ENCODE peak calls at places on chromosomes 4 and X, in seven cellular contexts. One of them, this sample, is unnamed.

GRCh38 chrX:17591741-17592110 is 145.6 kb upstream of the SCML1 start:
- DNase-seq in CD4-positive, alpha-beta memory T cell: no peak
- DNase-seq in RWPE2: no peak
- DNase-seq in WERI-Rb-1: no peak
- DNase-seq in uterus: peak; percentile 38
- DNase-seq in GM23248: peak; percentile 77
- DNase-seq in SK-N-SH: no peak
- DNase-seq in this sample: no peak

GRCh38 chrX:111447298-111447697 is 35.3 kb upstream of the DCX start:
- DNase-seq in CD4-positive, alpha-beta memory T cell: no peak
- DNase-seq in RWPE2: no peak
- DNase-seq in WERI-Rb-1: peak; percentile 64
- DNase-seq in uterus: no peak
- DNase-seq in GM23248: no peak
- DNase-seq in SK-N-SH: peak; percentile 20
- DNase-seq in this sample: no peak

GRCh38 chr4:36165256-36166005 is 78.9 kb downstream of the ARAP2 start:
- DNase-seq in CD4-positive, alpha-beta memory T cell: no peak
- DNase-seq in RWPE2: no peak
- DNase-seq in WERI-Rb-1: no peak
- DNase-seq in uterus: no peak
- DNase-seq in GM23248: no peak
- DNase-seq in SK-N-SH: no peak
- DNase-seq in this sample: no peak

GRCh38 chrX:43750248-43750676 is 94.2 kb downstream of the MAOA start:
- DNase-seq in CD4-positive, alpha-beta memory T cell: peak; percentile 60
- DNase-seq in RWPE2: no peak
- DNase-seq in WERI-Rb-1: peak; percentile 56
- DNase-seq in uterus: peak; percentile 62
- DNase-seq in GM23248: peak; percentile 59
- DNase-seq in SK-N-SH: peak; percentile 48
- DNase-seq in this sample: peak; percentile 44

GRCh38 chr4:122914938-122915337 is 7.5 kb downstream of the NUDT6 start:
- DNase-seq in CD4-positive, alpha-beta memory T cell: no peak
- DNase-seq in RWPE2: no peak
- DNase-seq in WERI-Rb-1: no peak
- DNase-seq in uterus: no peak
- DNase-seq in GM23248: peak; percentile 82
- DNase-seq in SK-N-SH: no peak
- DNase-seq in this sample: no peak

GRCh38 chr4:152014280-152014679 is 253.5 kb upstream of the GATB start:
- DNase-seq in CD4-positive, alpha-beta memory T cell: peak; percentile 51
- DNase-seq in RWPE2: no peak
- DNase-seq in WERI-Rb-1: no peak
- DNase-seq in uterus: no peak
- DNase-seq in GM23248: no peak
- DNase-seq in SK-N-SH: no peak
- DNase-seq in this sample: no peak

GRCh38 chr4:71130827-71131603 is 137.6 kb downstream of the DCK start:
- DNase-seq in CD4-positive, alpha-beta memory T cell: no peak
- DNase-seq in RWPE2: no peak
- DNase-seq in WERI-Rb-1: peak; percentile 11
- DNase-seq in uterus: no peak
- DNase-seq in GM23248: peak; percentile 92
- DNase-seq in SK-N-SH: no peak
- DNase-seq in this sample: no peak

GRCh38 chrX:47148946-47149345 is 3.9 kb downstream of the RBM10 start:
- DNase-seq in CD4-positive, alpha-beta memory T cell: no peak
- DNase-seq in RWPE2: no peak
- DNase-seq in WERI-Rb-1: no peak
- DNase-seq in uterus: no peak
- DNase-seq in GM23248: peak; percentile 62
- DNase-seq in SK-N-SH: no peak
- DNase-seq in this sample: no peak

GRCh38 chr4:148284526-148285193 is 157.6 kb downstream of the NR3C2 start:
- DNase-seq in CD4-positive, alpha-beta memory T cell: no peak
- DNase-seq in RWPE2: no peak
- DNase-seq in WERI-Rb-1: no peak
- DNase-seq in uterus: no peak
- DNase-seq in GM23248: no peak
- DNase-seq in SK-N-SH: peak; percentile 22
- DNase-seq in this sample: no peak

GRCh38 chr4:42172921-42173320 is 20.5 kb upstream of the BEND4 start:
- DNase-seq in CD4-positive, alpha-beta memory T cell: no peak
- DNase-seq in RWPE2: no peak
- DNase-seq in WERI-Rb-1: no peak
- DNase-seq in uterus: no peak
- DNase-seq in GM23248: no peak
- DNase-seq in SK-N-SH: no peak
- DNase-seq in this sample: no peak

DNA sequence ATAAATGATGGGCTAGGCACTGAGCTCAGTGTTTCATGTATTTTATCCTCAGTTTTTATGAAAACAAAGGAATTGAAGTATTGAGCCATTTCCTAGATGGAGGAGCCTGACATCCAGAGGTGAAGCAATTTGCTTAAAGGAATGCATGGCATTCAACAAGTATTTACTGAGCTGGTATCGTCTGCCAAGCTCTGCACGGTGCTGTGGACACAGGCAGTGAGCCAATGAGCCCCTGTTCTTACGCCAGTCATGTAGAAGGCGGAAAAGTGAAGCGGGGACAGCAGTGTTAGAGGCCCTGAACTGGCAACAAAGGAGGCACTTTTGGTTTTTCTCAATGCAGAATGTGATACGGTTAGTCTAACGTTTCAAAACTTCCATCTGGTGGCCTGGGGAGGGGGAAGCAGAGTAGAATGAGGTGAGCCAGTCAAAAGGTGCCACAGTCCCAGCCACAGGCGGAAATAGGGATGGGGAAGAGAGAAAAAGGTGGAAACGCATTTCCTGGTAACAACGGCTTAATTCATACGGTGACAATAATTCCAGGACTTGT is 134.1 kb downstream of the AFAP1 start:
- DNase-seq in CD4-positive, alpha-beta memory T cell: no peak
- DNase-seq in RWPE2: peak; percentile 91
- DNase-seq in WERI-Rb-1: no peak
- DNase-seq in uterus: no peak
- DNase-seq in GM23248: peak; percentile 81
- DNase-seq in SK-N-SH: no peak
- DNase-seq in this sample: no peak
- H3K27ac ChIP-seq in CD4-positive, alpha-beta memory T cell: no peak overlapping the region
- H3K27ac ChIP-seq in RWPE2: peak overlapping the region; percentile 92
- H3K27ac ChIP-seq in WERI-Rb-1: no peak overlapping the region
- H3K27ac ChIP-seq in uterus: peak overlapping the region; percentile 86
- H3K27ac ChIP-seq in GM23248: peak overlapping the region; percentile 32
- H3K27ac ChIP-seq in SK-N-SH: peak overlapping the region; percentile 67
- H3K27ac ChIP-seq in this sample: peak overlapping the region; percentile 90

GRCh38 chr4:48556268-48556667 is 66.2 kb downstream of the ZAR1 start:
- DNase-seq in CD4-positive, alpha-beta memory T cell: no peak
- DNase-seq in RWPE2: no peak
- DNase-seq in WERI-Rb-1: no peak
- DNase-seq in uterus: no peak
- DNase-seq in GM23248: no peak
- DNase-seq in SK-N-SH: peak; percentile 34
- DNase-seq in this sample: no peak
- H3K36me3 ChIP-seq in CD4-positive, alpha-beta memory T cell: peaks cover 51% of the 10 kb centered on the region
- H3K36me3 ChIP-seq in RWPE2: peaks cover 80% of the 10 kb centered on the region
- H3K36me3 ChIP-seq in WERI-Rb-1: peaks cover 70% of the 10 kb centered on the region
- H3K36me3 ChIP-seq in uterus: no peaks in the 10 kb centered on the region
- H3K36me3 ChIP-seq in GM23248: peaks cover 33% of the 10 kb centered on the region
- H3K36me3 ChIP-seq in SK-N-SH: peaks cover 65% of the 10 kb centered on the region
- H3K36me3 ChIP-seq in this sample: no peaks in the 10 kb centered on the region

GRCh38 chr4:40182979-40183378 is 13.9 kb upstream of the RHOH start:
- DNase-seq in CD4-positive, alpha-beta memory T cell: no peak
- DNase-seq in RWPE2: no peak
- DNase-seq in WERI-Rb-1: no peak
- DNase-seq in uterus: no peak
- DNase-seq in GM23248: no peak
- DNase-seq in SK-N-SH: no peak
- DNase-seq in this sample: no peak
- H3K27ac ChIP-seq in CD4-positive, alpha-beta memory T cell: no peak overlapping the region
- H3K27ac ChIP-seq in RWPE2: peak overlapping the region; percentile 93
- H3K27ac ChIP-seq in WERI-Rb-1: no peak overlapping the region
- H3K27ac ChIP-seq in uterus: no peak overlapping the region
- H3K27ac ChIP-seq in GM23248: no peak overlapping the region
- H3K27ac ChIP-seq in SK-N-SH: no peak overlapping the region
- H3K27ac ChIP-seq in this sample: no peak overlapping the region

GRCh38 chrX:13102636-13103035 is 58.2 kb upstream of the FAM9C start:
- DNase-seq in CD4-positive, alpha-beta memory T cell: no peak
- DNase-seq in RWPE2: no peak
- DNase-seq in WERI-Rb-1: no peak
- DNase-seq in uterus: no peak
- DNase-seq in GM23248: no peak
- DNase-seq in SK-N-SH: no peak
- DNase-seq in this sample: no peak
- H3K36me3 ChIP-seq in CD4-positive, alpha-beta memory T cell: no peaks in the 10 kb centered on the region
- H3K36me3 ChIP-seq in RWPE2: no peaks in the 10 kb centered on the region
- H3K36me3 ChIP-seq in WERI-Rb-1: no peaks in the 10 kb centered on the region
- H3K36me3 ChIP-seq in uterus: no peaks in the 10 kb centered on the region
- H3K36me3 ChIP-seq in GM23248: no peaks in the 10 kb centered on the region
- H3K36me3 ChIP-seq in SK-N-SH: no peaks in the 10 kb centered on the region
- H3K36me3 ChIP-seq in this sample: no peaks in the 10 kb centered on the region

DNA sequence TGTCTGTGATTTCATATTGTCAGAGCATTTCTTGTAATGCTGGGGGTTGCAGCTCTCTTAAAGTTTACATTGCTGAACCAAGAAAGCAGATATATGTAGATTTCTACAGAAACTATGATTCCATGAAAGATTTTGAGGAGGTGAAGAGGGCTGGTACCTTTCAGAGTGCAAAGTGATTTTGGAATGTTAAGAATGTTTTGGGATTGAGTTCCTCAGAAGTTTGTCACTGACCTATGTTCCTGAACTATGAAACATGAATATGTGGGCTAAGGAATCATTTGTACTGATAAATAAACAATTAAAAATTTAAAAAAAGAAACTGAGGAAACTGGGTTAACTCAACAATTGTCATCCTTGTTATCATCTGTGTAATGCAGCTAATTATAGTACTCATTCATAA is 12.3 kb upstream of the CHIC2 start:
- DNase-seq in CD4-positive, alpha-beta memory T cell: no peak
- DNase-seq in RWPE2: no peak
- DNase-seq in WERI-Rb-1: no peak
- DNase-seq in uterus: no peak
- DNase-seq in GM23248: peak; percentile 35
- DNase-seq in SK-N-SH: no peak
- DNase-seq in this sample: no peak
- H3K27ac ChIP-seq in CD4-positive, alpha-beta memory T cell: no peak overlapping the region
- H3K27ac ChIP-seq in RWPE2: peak overlapping the region; percentile 72
- H3K27ac ChIP-seq in WERI-Rb-1: no peak overlapping the region
- H3K27ac ChIP-seq in uterus: no peak overlapping the region
- H3K27ac ChIP-seq in GM23248: peak overlapping the region; percentile 6
- H3K27ac ChIP-seq in SK-N-SH: no peak overlapping the region
- H3K27ac ChIP-seq in this sample: no peak overlapping the region

GRCh38 chr4:13588954-13589353 is 38.6 kb downstream of the BOD1L1 start:
- DNase-seq in CD4-positive, alpha-beta memory T cell: no peak
- DNase-seq in RWPE2: no peak
- DNase-seq in WERI-Rb-1: no peak
- DNase-seq in uterus: no peak
- DNase-seq in GM23248: no peak
- DNase-seq in SK-N-SH: no peak
- DNase-seq in this sample: no peak
- H3K36me3 ChIP-seq in CD4-positive, alpha-beta memory T cell: peaks cover 37% of the 10 kb centered on the region
- H3K36me3 ChIP-seq in RWPE2: peaks cover 94% of the 10 kb centered on the region
- H3K36me3 ChIP-seq in WERI-Rb-1: peaks cover 76% of the 10 kb centered on the region
- H3K36me3 ChIP-seq in uterus: no peaks in the 10 kb centered on the region
- H3K36me3 ChIP-seq in GM23248: peaks cover 67% of the 10 kb centered on the region
- H3K36me3 ChIP-seq in SK-N-SH: peaks cover 87% of the 10 kb centered on the region
- H3K36me3 ChIP-seq in this sample: peaks cover 98% of the 10 kb centered on the region

DNA sequence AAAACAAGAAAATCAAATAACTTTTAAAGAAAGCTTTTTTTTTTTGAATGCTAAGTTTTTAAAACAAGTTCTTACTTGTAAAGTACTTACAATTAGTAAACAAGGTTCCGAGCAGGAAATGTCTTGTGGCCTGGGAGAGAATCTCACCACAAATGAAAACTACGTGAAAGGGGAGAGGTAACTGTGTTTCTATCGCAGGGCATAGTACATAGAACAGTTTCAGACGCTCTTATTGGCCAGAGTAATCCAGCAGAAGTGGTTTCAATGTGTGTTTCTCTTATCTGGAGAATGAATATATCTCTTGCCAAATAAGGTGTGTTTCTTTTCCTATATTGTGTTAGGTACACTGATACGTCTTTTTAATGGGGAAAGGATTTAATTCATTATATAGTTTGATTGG is at the start of gene PLAC8:
- DNase-seq in CD4-positive, alpha-beta memory T cell: peak; percentile 86
- DNase-seq in RWPE2: no peak
- DNase-seq in WERI-Rb-1: no peak
- DNase-seq in uterus: no peak
- DNase-seq in GM23248: no peak
- DNase-seq in SK-N-SH: no peak
- DNase-seq in this sample: no peak
- H3K27ac ChIP-seq in CD4-positive, alpha-beta memory T cell: peak within 1 kb of the TSS; percentile 57
- H3K27ac ChIP-seq in RWPE2: peak within 1 kb of the TSS; percentile 69
- H3K27ac ChIP-seq in WERI-Rb-1: no peak within 1 kb of the TSS
- H3K27ac ChIP-seq in uterus: no peak within 1 kb of the TSS
- H3K27ac ChIP-seq in GM23248: no peak within 1 kb of the TSS
- H3K27ac ChIP-seq in SK-N-SH: peak within 1 kb of the TSS; percentile 77
- H3K27ac ChIP-seq in this sample: no peak within 1 kb of the TSS

GRCh38 chr4:143531368-143531767 is 17.9 kb downstream of the SMARCA5 start:
- DNase-seq in CD4-positive, alpha-beta memory T cell: no peak
- DNase-seq in RWPE2: no peak
- DNase-seq in WERI-Rb-1: no peak
- DNase-seq in uterus: no peak
- DNase-seq in GM23248: peak; percentile 45
- DNase-seq in SK-N-SH: peak; percentile 3
- DNase-seq in this sample: no peak

DNA sequence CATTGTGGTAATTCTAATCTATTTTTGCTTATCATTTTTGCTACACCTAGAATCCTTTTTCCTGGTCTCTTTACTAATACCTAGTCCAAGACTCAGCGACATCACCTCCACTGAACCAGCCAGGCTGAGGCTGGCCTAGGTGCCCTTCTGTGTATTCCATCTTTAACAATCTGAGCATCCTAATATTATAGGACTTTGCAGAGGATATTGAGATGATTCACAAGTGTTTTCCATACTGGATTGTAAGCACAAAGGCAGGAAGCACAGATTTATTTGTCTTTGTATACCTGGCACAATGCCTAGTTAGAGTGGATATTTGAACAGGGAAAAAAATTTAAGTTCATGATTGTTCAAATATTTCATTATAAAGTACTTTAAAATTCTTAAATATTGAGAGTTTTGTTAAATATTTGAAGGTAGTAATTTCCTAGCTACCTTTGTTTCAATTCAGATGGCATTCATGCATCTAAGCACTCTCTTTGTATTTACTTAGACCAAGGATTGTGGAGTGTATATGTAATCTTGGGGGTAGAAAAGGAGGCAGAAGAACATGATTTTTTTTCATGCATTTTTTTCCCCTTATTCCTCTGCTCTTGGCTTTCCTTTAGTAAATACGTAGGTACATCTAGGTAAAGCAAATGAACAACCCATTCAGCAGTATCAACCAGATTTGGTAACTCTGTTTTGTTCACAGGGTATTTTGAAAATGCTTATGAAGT is 18.4 kb downstream of the SMARCA5 start:
- DNase-seq in CD4-positive, alpha-beta memory T cell: no peak
- DNase-seq in RWPE2: no peak
- DNase-seq in WERI-Rb-1: no peak
- DNase-seq in uterus: no peak
- DNase-seq in GM23248: no peak
- DNase-seq in SK-N-SH: no peak
- DNase-seq in this sample: no peak
- H3K36me3 ChIP-seq in CD4-positive, alpha-beta memory T cell: peaks cover 77% of the 10 kb centered on the region
- H3K36me3 ChIP-seq in RWPE2: peaks cover 98% of the 10 kb centered on the region
- H3K36me3 ChIP-seq in WERI-Rb-1: peaks cover 98% of the 10 kb centered on the region
- H3K36me3 ChIP-seq in uterus: no peaks in the 10 kb centered on the region
- H3K36me3 ChIP-seq in GM23248: peaks cover 88% of the 10 kb centered on the region
- H3K36me3 ChIP-seq in SK-N-SH: peaks cover 93% of the 10 kb centered on the region
- H3K36me3 ChIP-seq in this sample: peaks cover 7% of the 10 kb centered on the region